ENCODE peak calls at places on chromosomes 2 and 18, in four cellular contexts. One of them, this sample, is unnamed.

GRCh38 chr2:135885709-135886108 is 9.5 kb upstream of the MCM6 start:
- DNase-seq in CD4-positive, alpha-beta T cell: no peak
- DNase-seq in heart left ventricle: no peak
- DNase-seq in gastrocnemius medialis: no peak
- DNase-seq in this sample: no peak

GRCh38 chr2:129347486-129348217 is 631.8 kb upstream of the RAB6C start:
- DNase-seq in CD4-positive, alpha-beta T cell: no peak
- DNase-seq in heart left ventricle: peak
- DNase-seq in gastrocnemius medialis: no peak
- DNase-seq in this sample: no peak

GRCh38 chr18:74342416-74343043 is 26.9 kb downstream of the C18orf63 start:
- DNase-seq in CD4-positive, alpha-beta T cell: peak
- DNase-seq in heart left ventricle: peak
- DNase-seq in gastrocnemius medialis: no peak
- DNase-seq in this sample: peak

GRCh38 chr18:23805898-23806297 is 116.6 kb downstream of the LAMA3 start:
- DNase-seq in CD4-positive, alpha-beta T cell: no peak
- DNase-seq in heart left ventricle: no peak
- DNase-seq in gastrocnemius medialis: no peak
- DNase-seq in this sample: no peak

GRCh38 chr2:58427572-58428285 is 186.6 kb upstream of the FANCL start:
- DNase-seq in CD4-positive, alpha-beta T cell: no peak
- DNase-seq in heart left ventricle: peak
- DNase-seq in gastrocnemius medialis: no peak
- DNase-seq in this sample: peak

GRCh38 chr2:232623768-232624553 is 9.4 kb upstream of the EFHD1 start:
- DNase-seq in CD4-positive, alpha-beta T cell: no peak
- DNase-seq in heart left ventricle: no peak
- DNase-seq in gastrocnemius medialis: no peak
- DNase-seq in this sample: no peak

GRCh38 chr2:36777788-36778187 is 81.3 kb downstream of the VIT start:
- DNase-seq in CD4-positive, alpha-beta T cell: no peak
- DNase-seq in heart left ventricle: no peak
- DNase-seq in gastrocnemius medialis: no peak
- DNase-seq in this sample: no peak

GRCh38 chr18:26574958-26575864 is 26.9 kb upstream of the KCTD1 start:
- DNase-seq in CD4-positive, alpha-beta T cell: no peak
- DNase-seq in heart left ventricle: peak
- DNase-seq in gastrocnemius medialis: peak
- DNase-seq in this sample: no peak

GRCh38 chr2:187567126-187567525 is 12.9 kb upstream of the TFPI start:
- DNase-seq in CD4-positive, alpha-beta T cell: no peak
- DNase-seq in heart left ventricle: no peak
- DNase-seq in gastrocnemius medialis: no peak
- DNase-seq in this sample: no peak

GRCh38 chr2:29261003-29261402 is 145.8 kb downstream of the CLIP4 start:
- DNase-seq in CD4-positive, alpha-beta T cell: no peak
- DNase-seq in heart left ventricle: no peak
- DNase-seq in gastrocnemius medialis: no peak
- DNase-seq in this sample: no peak

GRCh38 chr18:53375641-53376040 is 848.8 kb downstream of the MBD2 start:
- DNase-seq in CD4-positive, alpha-beta T cell: no peak
- DNase-seq in heart left ventricle: no peak
- DNase-seq in gastrocnemius medialis: no peak
- DNase-seq in this sample: no peak

GRCh38 chr2:4047961-4048891 is 344.9 kb downstream of the DCDC2C start:
- DNase-seq in CD4-positive, alpha-beta T cell: no peak
- DNase-seq in heart left ventricle: no peak
- DNase-seq in gastrocnemius medialis: no peak
- DNase-seq in this sample: no peak

GRCh38 chr18:77650799-77651385 is 401.2 kb downstream of the GALR1 start:
- DNase-seq in CD4-positive, alpha-beta T cell: no peak
- DNase-seq in heart left ventricle: peak
- DNase-seq in gastrocnemius medialis: peak
- DNase-seq in this sample: peak

GRCh38 chr18:36446059-36446458 is 148.5 kb downstream of the FHOD3 start:
- DNase-seq in CD4-positive, alpha-beta T cell: no peak
- DNase-seq in heart left ventricle: no peak
- DNase-seq in gastrocnemius medialis: no peak
- DNase-seq in this sample: no peak

DNA sequence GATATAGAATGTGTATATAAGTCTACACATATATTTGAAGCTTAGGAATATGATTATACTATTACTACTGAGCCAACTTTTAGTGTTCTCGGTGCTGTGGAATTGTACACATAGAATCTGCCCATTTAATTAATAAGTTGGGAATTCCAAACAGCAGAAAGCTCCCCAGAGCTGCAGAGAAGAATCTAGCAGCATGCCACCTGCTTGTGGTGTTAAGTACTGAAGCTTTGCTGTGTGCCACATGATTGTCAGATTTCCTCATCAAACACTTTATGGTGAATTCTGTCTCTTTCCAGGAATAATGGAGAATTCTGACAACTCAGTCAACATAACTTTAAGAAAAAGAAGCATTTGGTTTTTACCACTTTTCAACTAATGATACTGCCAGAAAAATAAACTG is 117.8 kb downstream of the WDSUB1 start:
- DNase-seq in CD4-positive, alpha-beta T cell: no peak
- DNase-seq in heart left ventricle: no peak
- DNase-seq in gastrocnemius medialis: no peak
- DNase-seq in this sample: no peak
- TF ChIP-seq CTCF in CD4-positive, alpha-beta T cell: no peak
- TF ChIP-seq CTCF in heart left ventricle: peak
- TF ChIP-seq CTCF in gastrocnemius medialis: no peak
- TF ChIP-seq CTCF in this sample: no peak

GRCh38 chr2:8692783-8693768 is 11.2 kb downstream of the ID2 start:
- DNase-seq in CD4-positive, alpha-beta T cell: no peak
- DNase-seq in heart left ventricle: peak
- DNase-seq in gastrocnemius medialis: no peak
- DNase-seq in this sample: no peak
- TF ChIP-seq CTCF in CD4-positive, alpha-beta T cell: peak
- TF ChIP-seq CTCF in heart left ventricle: peak
- TF ChIP-seq CTCF in gastrocnemius medialis: no peak
- TF ChIP-seq CTCF in this sample: no peak

GRCh38 chr2:154439156-154439555 is 259.3 kb upstream of the KCNJ3 start:
- DNase-seq in CD4-positive, alpha-beta T cell: no peak
- DNase-seq in heart left ventricle: no peak
- DNase-seq in gastrocnemius medialis: no peak
- DNase-seq in this sample: no peak
- TF ChIP-seq CTCF in CD4-positive, alpha-beta T cell: no peak
- TF ChIP-seq CTCF in heart left ventricle: peak
- TF ChIP-seq CTCF in gastrocnemius medialis: no peak
- TF ChIP-seq CTCF in this sample: no peak

GRCh38 chr2:44964704-44965343 is 23.3 kb downstream of the SIX3 start:
- DNase-seq in CD4-positive, alpha-beta T cell: no peak
- DNase-seq in heart left ventricle: no peak
- DNase-seq in gastrocnemius medialis: no peak
- DNase-seq in this sample: no peak
- TF ChIP-seq CTCF in CD4-positive, alpha-beta T cell: no peak
- TF ChIP-seq CTCF in heart left ventricle: no peak
- TF ChIP-seq CTCF in gastrocnemius medialis: no peak
- TF ChIP-seq CTCF in this sample: no peak

DNA sequence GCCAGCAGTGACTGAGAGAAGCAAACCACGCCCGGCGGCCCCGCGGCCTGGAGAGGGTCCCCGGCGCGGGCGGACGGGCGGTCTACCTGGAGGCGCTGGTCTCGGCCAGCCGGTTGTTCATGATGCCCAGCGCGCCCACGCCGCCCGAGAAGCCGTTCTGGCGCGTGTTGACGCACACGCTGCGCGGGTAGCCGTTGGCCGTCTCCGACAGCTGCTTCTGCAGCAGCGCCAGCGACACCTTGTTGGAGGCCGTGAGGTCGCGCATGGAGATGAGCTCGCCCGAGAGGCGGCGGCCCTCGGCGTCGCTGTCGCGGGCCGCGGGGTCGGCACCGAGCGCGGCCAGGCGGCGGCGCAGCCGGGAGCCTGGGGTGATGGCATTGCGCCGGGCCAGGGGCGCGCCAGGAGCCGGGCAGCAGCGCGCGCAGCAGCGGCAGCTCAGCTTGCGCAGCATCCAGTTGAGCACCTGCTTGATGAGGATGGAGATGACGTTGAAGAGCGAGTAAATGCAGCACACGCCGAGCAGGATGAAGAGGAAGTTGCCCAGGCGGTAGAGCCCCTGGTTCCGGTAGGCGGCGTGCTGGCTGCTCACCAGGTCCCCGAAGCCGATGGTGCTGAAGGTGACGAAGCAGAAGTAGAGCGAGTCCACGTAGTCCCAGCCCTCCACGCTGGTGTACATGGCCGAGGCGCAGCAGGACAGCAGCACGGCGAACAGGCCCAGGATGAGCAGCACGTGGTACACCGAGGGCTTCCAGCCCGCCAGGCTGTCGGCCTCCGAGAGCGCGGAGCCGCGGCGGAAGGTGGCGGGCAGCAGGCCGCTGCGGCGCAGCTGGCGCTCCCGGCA is 118.1 kb downstream of the MSH2 start:
- DNase-seq in CD4-positive, alpha-beta T cell: peak
- DNase-seq in heart left ventricle: peak
- DNase-seq in gastrocnemius medialis: no peak
- DNase-seq in this sample: peak
- TF ChIP-seq CTCF in CD4-positive, alpha-beta T cell: peak
- TF ChIP-seq CTCF in heart left ventricle: peak
- TF ChIP-seq CTCF in gastrocnemius medialis: no peak
- TF ChIP-seq CTCF in this sample: peak

GRCh38 chr2:132676999-132677398 is 7.0 kb upstream of the LYPD1 start:
- DNase-seq in CD4-positive, alpha-beta T cell: no peak
- DNase-seq in heart left ventricle: no peak
- DNase-seq in gastrocnemius medialis: no peak
- DNase-seq in this sample: no peak
- TF ChIP-seq CTCF in CD4-positive, alpha-beta T cell: no peak
- TF ChIP-seq CTCF in heart left ventricle: peak
- TF ChIP-seq CTCF in gastrocnemius medialis: no peak
- TF ChIP-seq CTCF in this sample: no peak

DNA sequence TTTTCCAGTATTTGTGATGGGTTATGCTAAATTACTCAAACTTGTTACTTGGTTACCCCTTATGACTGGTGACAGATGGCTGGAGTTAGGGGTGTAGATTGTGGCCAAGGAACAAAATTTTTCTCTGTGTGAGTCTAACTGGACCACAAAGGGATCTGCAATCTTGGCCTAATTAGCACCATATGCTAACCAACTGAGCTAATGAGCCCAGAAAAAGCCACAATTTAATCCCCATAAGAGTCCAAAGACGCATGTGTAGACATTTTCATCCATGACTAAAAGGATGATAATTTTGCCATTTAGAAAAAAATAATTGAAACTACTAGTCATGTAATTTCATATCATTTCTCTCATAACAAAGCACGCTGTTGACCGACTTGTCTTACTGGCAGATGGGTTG is 151.2 kb downstream of the ABCA12 start:
- DNase-seq in CD4-positive, alpha-beta T cell: no peak
- DNase-seq in heart left ventricle: no peak
- DNase-seq in gastrocnemius medialis: no peak
- DNase-seq in this sample: no peak
- TF ChIP-seq CTCF in CD4-positive, alpha-beta T cell: no peak
- TF ChIP-seq CTCF in heart left ventricle: no peak
- TF ChIP-seq CTCF in gastrocnemius medialis: no peak
- TF ChIP-seq CTCF in this sample: no peak

GRCh38 chr2:231182500-231182899 is 15.9 kb upstream of the ARMC9 start:
- DNase-seq in CD4-positive, alpha-beta T cell: no peak
- DNase-seq in heart left ventricle: no peak
- DNase-seq in gastrocnemius medialis: no peak
- DNase-seq in this sample: peak
- TF ChIP-seq CTCF in CD4-positive, alpha-beta T cell: no peak
- TF ChIP-seq CTCF in heart left ventricle: no peak
- TF ChIP-seq CTCF in gastrocnemius medialis: no peak
- TF ChIP-seq CTCF in this sample: no peak

GRCh38 chr2:108593547-108594098 is 59.4 kb downstream of the LIMS1 start:
- DNase-seq in CD4-positive, alpha-beta T cell: no peak
- DNase-seq in heart left ventricle: no peak
- DNase-seq in gastrocnemius medialis: no peak
- DNase-seq in this sample: no peak
- TF ChIP-seq CTCF in CD4-positive, alpha-beta T cell: no peak
- TF ChIP-seq CTCF in heart left ventricle: no peak
- TF ChIP-seq CTCF in gastrocnemius medialis: no peak
- TF ChIP-seq CTCF in this sample: no peak